ENCODE peak calls at places on chromosomes 13 and 19, in six cellular contexts. N, M, X, Y, C and Q are unnamed samples.

GRCh38 chr19:46975918-46976782 is 43.5 kb upstream of the NPAS1 start:
- DNase-seq in N (no peak), X (peak), Y (peak), C (no peak), M (peak), Q (peak)

GRCh38 chr13:54934121-54934520 is 1905.5 kb downstream of the OLFM4 start:
- DNase-seq in N (no peak), C (no peak), X (no peak), M (no peak), Y (no peak), Q (no peak)

GRCh38 chr13:33213024-33213795 is 72.3 kb downstream of the STARD13 start:
- DNase-seq in Y (no peak), C (no peak), X (no peak), M (no peak), N (no peak), Q (peak)

GRCh38 chr19:38264486-38265212 is at the start of gene SPINT2:
- DNase-seq in M (peak), C (no peak), N (peak), X (no peak), Y (no peak), Q (no peak)

GRCh38 chr19:35207391-35207871 is 21.1 kb downstream of the FAM187B start:
- DNase-seq in Y (no peak), X (no peak), M (no peak), C (no peak), N (no peak), Q (no peak)

GRCh38 chr13:96109125-96109524 is 19.2 kb downstream of the HS6ST3 start:
- DNase-seq in M (no peak), X (no peak), Y (no peak), N (no peak), C (no peak), Q (no peak)

GRCh38 chr19:28569132-28570114 is 643.5 kb downstream of the UQCRFS1 start:
- DNase-seq in Y (no peak), M (no peak), N (no peak), C (no peak), X (no peak), Q (no peak)

GRCh38 chr19:3544742-3545668 is 6.0 kb downstream of the TEKTIP1 start:
- DNase-seq in Y (peak), M (peak), X (peak), C (no peak), N (peak), Q (peak)

GRCh38 chr13:81874681-81875661 is 1534.0 kb upstream of the SPRY2 start:
- DNase-seq in M (no peak), C (no peak), N (no peak), Y (no peak), X (no peak), Q (no peak)

GRCh38 chr13:33212396-33212795 is 73.2 kb downstream of the STARD13 start:
- DNase-seq in Y (no peak), X (no peak), C (no peak), M (no peak), N (no peak), Q (no peak)

GRCh38 chr13:75256922-75257321 is 225.0 kb downstream of the TBC1D4 start:
- DNase-seq in C (no peak), N (no peak), X (no peak), Y (no peak), M (no peak), Q (no peak)

GRCh38 chr13:76980075-76980718 is 11.7 kb upstream of the CLN5 start:
- DNase-seq in X (peak), N (peak), Y (peak), C (no peak), M (peak), Q (peak)

GRCh38 chr13:96229356-96229755 is 139.4 kb downstream of the HS6ST3 start:
- DNase-seq in M (peak), C (no peak), Y (no peak), N (no peak), X (no peak), Q (no peak)

GRCh38 chr19:5456836-5457200 is 1.6 kb downstream of the ZNRF4 start:
- DNase-seq in N (no peak), M (no peak), C (no peak), X (no peak), Y (no peak), Q (no peak)

GRCh38 chr13:33138441-33138840 is 122.2 kb downstream of the KL start:
- DNase-seq in C (no peak), N (no peak), X (no peak), Y (no peak), M (no peak), Q (no peak)